ENCODE peak calls at places on chromosomes 7 and 10, in five cellular contexts. X is astrocyte of the spinal cord; L is tibial artery; Z is fibroblast of lung; B is CD4-positive, alpha-beta T cell. A is an unnamed sample.

GRCh38 chr10:12938271-12938670 is 63.2 kb downstream of the CCDC3 start:
- DNase-seq in X (peak), L (no peak), Z (peak), B (no peak), A (no peak)

GRCh38 chr7:98423043-98423442 is 22.2 kb upstream of the BAIAP2L1 start:
- DNase-seq in X (peak), L (no peak), Z (peak), B (no peak), A (no peak)

GRCh38 chr7:80027616-80028173 is 106.9 kb upstream of the GNAI1 start:
- DNase-seq in X (no peak), L (no peak), Z (peak), B (no peak), A (no peak)

GRCh38 chr7:143456992-143457793 is 13.9 kb downstream of the TAS2R60 start:
- DNase-seq in X (peak), L (no peak), Z (peak), B (no peak), A (no peak)

GRCh38 chr7:5694221-5694754 is 87.2 kb downstream of the RNF216 start:
- DNase-seq in X (peak), L (no peak), Z (peak), B (no peak), A (no peak)

GRCh38 chr10:12448729-12449391 is 99.5 kb downstream of the CAMK1D start:
- DNase-seq in X (peak), L (peak), Z (peak), B (peak), A (no peak)

GRCh38 chr10:127867805-127868204 is 24.9 kb downstream of the CLRN3 start:
- DNase-seq in X (no peak), L (no peak), Z (no peak), B (no peak), A (no peak)

GRCh38 chr10:21427804-21428481 is 97.5 kb downstream of the SKIDA1 start:
- DNase-seq in X (no peak), L (no peak), Z (peak), B (no peak), A (no peak)

GRCh38 chr7:79868010-79868409 is 266.6 kb upstream of the GNAI1 start:
- DNase-seq in X (no peak), L (no peak), Z (no peak), B (no peak), A (no peak)

GRCh38 chr10:33698028-33698427 is 363.6 kb upstream of the NRP1 start:
- DNase-seq in X (no peak), L (no peak), Z (no peak), B (no peak), A (no peak)

GRCh38 chr7:76009672-76010600 is 15.5 kb upstream of the TMEM120A start:
- DNase-seq in X (no peak), L (no peak), Z (no peak), B (no peak), A (no peak)

GRCh38 chr7:137492889-137493288 is 149.4 kb upstream of the PTN start:
- DNase-seq in X (no peak), L (no peak), Z (no peak), B (no peak), A (no peak)

GRCh38 chr10:63464402-63465292 is 1.1 kb downstream of the JMJD1C start:
- DNase-seq in X (peak), L (no peak), Z (no peak), B (no peak), A (no peak)

GRCh38 chr10:17959870-17960269 is 8.2 kb downstream of the SLC39A12 start:
- DNase-seq in X (no peak), L (no peak), Z (no peak), B (no peak), A (no peak)

GRCh38 chr7:101112233-101112632 is 14.7 kb upstream of the SERPINE1 start:
- DNase-seq in X (peak), L (peak), Z (peak), B (no peak), A (no peak)

DNA sequence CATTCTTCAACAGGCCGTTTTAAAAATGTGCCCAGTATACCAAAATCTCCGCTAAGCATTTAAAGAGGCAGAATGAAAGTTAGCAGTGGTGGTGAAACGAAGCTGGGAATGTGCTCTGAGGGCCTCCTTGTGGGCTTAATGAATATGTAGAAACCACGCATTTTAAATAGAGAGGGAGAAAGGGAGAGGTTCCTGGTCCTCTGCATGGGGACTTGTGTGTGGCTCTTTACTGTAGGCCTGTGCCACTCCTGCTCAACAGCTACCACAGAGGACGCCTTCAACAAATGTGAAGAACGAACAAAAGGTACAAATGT is 170.6 kb downstream of the EGFR start:
- DNase-seq in X (peak), L (no peak), Z (no peak), B (no peak), A (no peak)
- TF ChIP-seq CTCF in X (no peak), L (no peak), Z (no peak), B (no peak), A (no peak)

GRCh38 chr7:122291189-122291588 is 13.4 kb downstream of the FEZF1 start:
- DNase-seq in X (no peak), L (no peak), Z (no peak), B (no peak), A (no peak)

GRCh38 chr7:122289426-122289825 is 15.1 kb downstream of the FEZF1 start:
- DNase-seq in X (no peak), L (no peak), Z (no peak), B (no peak), A (no peak)

GRCh38 chr7:122290476-122290875 is 14.1 kb downstream of the FEZF1 start:
- DNase-seq in X (no peak), L (no peak), Z (no peak), B (no peak), A (no peak)
- TF ChIP-seq CTCF in X (no peak), L (no peak), Z (no peak), B (no peak), A (no peak)

GRCh38 chr7:127794135-127794534 is 142.1 kb downstream of the SND1 start:
- DNase-seq in X (no peak), L (no peak), Z (no peak), B (no peak), A (no peak)

GRCh38 chr7:127791790-127792189 is 139.8 kb downstream of the SND1 start:
- DNase-seq in X (peak), L (no peak), Z (peak), B (no peak), A (no peak)

GRCh38 chr7:127793582-127793981 is 141.6 kb downstream of the SND1 start:
- DNase-seq in X (no peak), L (no peak), Z (no peak), B (no peak), A (no peak)

GRCh38 chr7:127794551-127794950 is 142.6 kb downstream of the SND1 start:
- DNase-seq in X (no peak), L (no peak), Z (no peak), B (no peak), A (no peak)

DNA sequence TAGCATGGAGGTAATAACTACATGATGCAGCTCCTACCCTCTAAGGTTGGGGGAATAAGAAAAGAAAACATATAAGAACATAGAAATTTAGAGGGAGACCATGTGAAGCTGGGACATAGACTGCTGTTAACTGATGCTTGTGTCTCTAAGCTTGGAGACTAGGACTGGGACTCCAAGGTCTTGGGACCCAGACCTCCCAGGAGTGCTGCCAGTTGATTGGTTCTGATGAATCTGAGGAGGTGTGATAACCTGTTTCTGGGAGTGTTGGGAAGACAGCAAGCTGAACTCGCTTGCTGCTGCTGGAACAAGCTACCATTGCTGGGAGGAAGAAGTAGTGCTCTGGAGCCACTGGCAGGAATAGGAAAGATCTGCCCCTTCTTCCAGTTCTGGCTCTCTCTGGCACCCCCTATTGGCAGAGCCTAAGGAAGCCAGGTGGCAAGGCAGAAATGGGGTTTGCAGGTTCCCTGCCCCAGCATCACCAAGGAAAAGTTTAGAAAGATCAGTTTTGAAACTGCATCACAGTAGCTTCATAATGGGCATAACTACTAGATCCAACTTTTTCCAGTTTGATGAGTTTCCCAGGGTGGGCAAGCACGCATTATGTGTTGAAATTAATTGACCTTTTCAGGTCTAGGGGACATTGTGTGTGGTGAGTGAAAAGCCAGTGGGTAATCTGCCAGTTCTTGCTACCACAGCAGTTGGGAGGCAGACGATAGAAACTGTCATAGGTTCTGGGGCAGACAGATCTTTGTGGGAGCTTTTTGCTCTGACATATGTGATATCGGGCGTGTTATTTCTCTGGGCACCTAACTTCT is 140.7 kb downstream of the SND1 start:
- DNase-seq in X (no peak), L (no peak), Z (no peak), B (no peak), A (no peak)
- TF ChIP-seq CTCF in X (peak), L (no peak), Z (peak), B (no peak), A (peak)

GRCh38 chr7:150317748-150318444 is 5.3 kb upstream of the LRRC61 start:
- DNase-seq in X (peak), L (no peak), Z (peak), B (no peak), A (no peak)
- TF ChIP-seq CTCF in X (no peak), L (no peak), Z (no peak), B (no peak), A (no peak)

GRCh38 chr10:121501796-121502195 is 96.4 kb downstream of the FGFR2 start:
- DNase-seq in X (no peak), L (no peak), Z (no peak), B (no peak), A (no peak)
- TF ChIP-seq CTCF in X (no peak), L (no peak), Z (no peak), B (no peak), A (no peak)

GRCh38 chr10:83037653-83038052 is 1101.7 kb upstream of the GHITM start:
- DNase-seq in X (no peak), L (no peak), Z (peak), B (no peak), A (no peak)
- TF ChIP-seq CTCF in X (no peak), L (no peak), Z (no peak), B (no peak), A (no peak)

DNA sequence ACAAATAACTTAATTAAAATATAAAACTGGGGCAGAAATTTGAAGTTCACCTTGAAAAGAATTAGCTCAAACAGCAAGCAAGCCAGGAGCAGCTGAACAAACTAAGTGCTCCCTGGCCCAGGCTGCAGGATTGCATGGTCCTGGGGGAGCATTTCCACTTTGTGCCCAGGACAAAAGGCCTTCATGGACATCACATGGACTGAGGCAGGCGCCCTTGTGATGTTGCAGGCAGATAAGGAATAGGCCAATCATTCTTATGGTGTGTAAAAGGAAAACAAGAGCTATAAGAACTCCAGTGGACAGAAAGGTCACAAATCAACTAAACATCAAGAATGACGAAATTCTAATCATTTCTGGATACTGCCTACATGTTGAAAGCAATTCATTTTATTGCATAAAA is 17.5 kb upstream of the TECTB start:
- DNase-seq in X (no peak), L (peak), Z (no peak), B (no peak), A (no peak)
- TF ChIP-seq CTCF in X (no peak), L (no peak), Z (no peak), B (no peak), A (no peak)

GRCh38 chr10:71799785-71800453 is 26.6 kb upstream of the VSIR start:
- DNase-seq in X (no peak), L (no peak), Z (no peak), B (no peak), A (no peak)
- TF ChIP-seq CTCF in X (no peak), L (no peak), Z (no peak), B (no peak), A (no peak)